ENCODE peak calls at places on chromosome 2, in eight cellular contexts. X, R, W, E, K, A, C and S are unnamed samples.

GRCh38 chr2:42236911-42237310 is 67.8 kb downstream of the EML4 start:
- DNase-seq in W (no peak), K (no peak), A (no peak), R (no peak), E (no peak), X (no peak), C (no peak), S (no peak)

GRCh38 chr2:238322001-238322411 is 1.7 kb downstream of the TRAF3IP1 start:
- DNase-seq in R (no peak), C (no peak), E (no peak), A (no peak), K (no peak), X (no peak), W (no peak), S (no peak)

GRCh38 chr2:98870516-98871158 is 65.4 kb downstream of the CRACDL start:
- DNase-seq in W (no peak), R (no peak), E (no peak), X (no peak), A (no peak), C (no peak), K (no peak), S (no peak)

GRCh38 chr2:10048501-10049171 is 5.3 kb downstream of the KLF11 start:
- DNase-seq in C (no peak), E (peak; percentile 52), X (peak; percentile 38), W (no peak), R (peak; percentile 48), K (no peak), A (peak; percentile 31), S (no peak)

GRCh38 chr2:142596334-142597088 is 281.0 kb upstream of the KYNU start:
- DNase-seq in W (no peak), E (no peak), C (no peak), R (no peak), A (peak; percentile 42), K (peak; percentile 36), X (no peak), S (no peak)

GRCh38 chr2:235910067-235910466 is 258.1 kb downstream of the GBX2 start:
- DNase-seq in R (no peak), C (no peak), K (no peak), A (no peak), X (no peak), W (no peak), E (no peak), S (no peak)

GRCh38 chr2:88247531-88247930 is 77.4 kb downstream of the THNSL2 start:
- DNase-seq in K (no peak), X (no peak), R (no peak), E (no peak), A (no peak), W (no peak), C (no peak), S (no peak)

GRCh38 chr2:192578780-192579179 is 384.0 kb upstream of the TMEFF2 start:
- DNase-seq in X (no peak), W (no peak), A (no peak), R (no peak), K (no peak), E (no peak), C (no peak), S (no peak)

GRCh38 chr2:75113217-75113616 is 86.1 kb downstream of the TACR1 start:
- DNase-seq in C (peak; percentile 8), W (no peak), R (no peak), A (no peak), K (no peak), X (no peak), E (no peak), S (no peak)

GRCh38 chr2:173354073-173354600 is 535 bp upstream of the CDCA7 start:
- DNase-seq in W (no peak), R (no peak), A (no peak), X (no peak), C (no peak), K (no peak), E (no peak), S (no peak)

GRCh38 chr2:216888907-216889622 is 29.2 kb upstream of the TNP1 start:
- DNase-seq in A (no peak), C (peak; percentile 11), R (no peak), X (no peak), E (no peak), K (no peak), W (peak; percentile 94), S (no peak)

GRCh38 chr2:20611077-20611843 is 39.6 kb downstream of the HS1BP3 start:
- DNase-seq in E (peak; percentile 99), C (peak; percentile 58), K (no peak), X (peak; percentile 84), A (peak; percentile 98), W (peak; percentile 62), R (peak; percentile 55), S (peak; percentile 85)

GRCh38 chr2:68387408-68388350 is 22.6 kb downstream of the PLEK start:
- DNase-seq in K (no peak), W (no peak), X (no peak), A (no peak), R (no peak), C (no peak), E (no peak), S (no peak)

GRCh38 chr2:111219285-111219684 is 98.6 kb downstream of the BCL2L11 start:
- DNase-seq in X (no peak), A (peak; percentile 69), K (no peak), E (no peak), W (no peak), C (no peak), R (no peak), S (no peak)

GRCh38 chr2:59677095-59677609 is 876.3 kb downstream of the BCL11A start:
- DNase-seq in K (no peak), X (no peak), W (no peak), C (no peak), E (no peak), R (no peak), A (no peak), S (no peak)

DNA sequence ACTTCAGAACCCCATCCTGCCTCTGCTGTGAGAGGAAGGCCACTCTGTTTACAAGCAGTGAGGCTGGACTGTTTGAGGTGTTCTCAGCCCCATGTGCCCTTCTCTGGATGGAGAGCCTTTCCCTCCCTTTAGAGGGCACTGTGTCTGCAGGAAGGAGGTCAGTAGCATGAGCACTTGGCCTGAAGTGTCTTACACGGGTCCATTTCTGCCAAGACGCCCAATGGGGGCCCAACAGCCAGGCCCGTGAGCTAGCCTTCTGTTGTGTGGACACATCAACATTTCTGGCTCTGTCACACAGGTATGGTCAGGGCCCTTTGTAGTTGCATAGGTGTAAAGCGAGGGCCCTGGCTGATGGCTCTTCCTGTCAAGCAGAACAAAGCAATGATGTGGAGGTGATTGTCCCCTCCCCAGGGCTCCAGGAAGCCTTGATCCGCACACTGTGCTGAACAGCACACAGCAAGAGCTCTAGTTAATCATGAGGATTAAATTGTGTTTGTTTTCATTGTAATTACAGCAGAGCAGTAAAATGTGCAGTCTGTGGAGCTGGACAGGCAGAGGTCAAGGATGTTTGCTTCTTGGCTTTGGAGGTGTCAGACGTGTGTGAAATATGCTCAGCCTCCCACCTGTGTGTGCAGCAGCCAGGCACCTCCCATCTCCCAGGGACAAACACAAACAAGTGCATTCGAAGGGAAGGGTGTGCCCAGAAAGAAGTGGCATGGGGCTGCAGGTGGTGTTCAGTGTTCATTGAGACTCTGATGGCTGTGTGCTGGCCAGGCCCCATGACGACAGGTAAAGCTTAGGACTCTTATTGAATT is 132.1 kb downstream of the SH3RF3 start:
- DNase-seq in W (no peak), E (no peak), R (peak; percentile 50), C (peak; percentile 33), K (no peak), A (no peak), X (no peak), S (no peak)
- TF ChIP-seq CTCF in W (no peak), E (peak; percentile 24), R (no peak), C (peak; percentile 15), K (no peak), A (peak; percentile 18), X (peak; percentile 41), S (no peak)

GRCh38 chr2:230347659-230348305 is 20.8 kb downstream of the SP140L start:
- DNase-seq in E (peak; percentile 6), C (no peak), K (no peak), R (no peak), A (peak; percentile 12), W (no peak), X (no peak), S (no peak)

GRCh38 chr2:230346465-230346864 is 19.5 kb downstream of the SP140L start:
- DNase-seq in A (no peak), E (no peak), C (no peak), X (no peak), K (no peak), W (no peak), R (no peak), S (no peak)

GRCh38 chr2:230343747-230344146 is 16.8 kb downstream of the SP140L start:
- DNase-seq in R (no peak), A (peak; percentile 3), E (no peak), W (no peak), X (no peak), C (no peak), K (no peak), S (no peak)

GRCh38 chr2:230346921-230347533 is 20.0 kb downstream of the SP140L start:
- DNase-seq in A (peak; percentile 64), W (no peak), C (no peak), K (no peak), R (no peak), X (no peak), E (no peak), S (no peak)

GRCh38 chr2:230348792-230349191 is 21.8 kb downstream of the SP140L start:
- DNase-seq in C (no peak), X (no peak), E (no peak), R (no peak), A (no peak), W (no peak), K (no peak), S (no peak)
- H3K4me1 ChIP-seq in C (no peaks in the 10 kb centered on the region), X (peaks cover 9% of the 10 kb centered on the region), E (no peaks in the 10 kb centered on the region), R (no peaks in the 10 kb centered on the region), A (no peaks in the 10 kb centered on the region), W (no peaks in the 10 kb centered on the region), K (no peaks in the 10 kb centered on the region), S (no peaks in the 10 kb centered on the region)

GRCh38 chr2:190367091-190367490 is 23.7 kb downstream of the INPP1 start:
- DNase-seq in W (no peak), K (no peak), E (no peak), R (no peak), A (no peak), C (no peak), X (no peak), S (no peak)
- H3K36me3 ChIP-seq in W (peaks cover 34% of the 10 kb centered on the region), K (no peaks in the 10 kb centered on the region), E (peaks cover 9% of the 10 kb centered on the region), R (no peaks in the 10 kb centered on the region), A (peaks cover 14% of the 10 kb centered on the region), C (peaks cover 29% of the 10 kb centered on the region), X (peaks cover 66% of the 10 kb centered on the region), S (no peaks in the 10 kb centered on the region)

GRCh38 chr2:66585616-66586015 is 150.7 kb downstream of the MEIS1 start:
- DNase-seq in A (no peak), R (no peak), W (no peak), E (no peak), X (no peak), C (no peak), K (no peak), S (no peak)

GRCh38 chr2:66582364-66582974 is 147.5 kb downstream of the MEIS1 start:
- DNase-seq in A (no peak), W (no peak), X (no peak), R (peak; percentile 60), E (no peak), K (no peak), C (no peak), S (peak; percentile 26)

GRCh38 chr2:66584011-66584410 is 149.1 kb downstream of the MEIS1 start:
- DNase-seq in K (no peak), W (no peak), A (no peak), X (no peak), R (no peak), C (no peak), E (no peak), S (peak; percentile 42)

GRCh38 chr2:66582975-66583842 is 148.3 kb downstream of the MEIS1 start:
- DNase-seq in W (no peak), K (no peak), R (peak; percentile 73), A (no peak), C (no peak), E (no peak), X (no peak), S (peak; percentile 47)

GRCh38 chr2:66587216-66587615 is 152.3 kb downstream of the MEIS1 start:
- DNase-seq in R (peak; percentile 56), E (no peak), C (no peak), K (no peak), X (no peak), A (no peak), W (no peak), S (no peak)
- TF ChIP-seq CTCF in R (no peak), E (no peak), C (no peak), K (peak; percentile 34), X (no peak), A (no peak), W (no peak), S (no peak)